ENCODE peak calls at places on chromosome 15, in eight cellular contexts. N is Right ventricle myocardium inferior; M is NCI-H2081; Y is brain microvascular endothelial cell; O is SK-MEL-5; T is amygdala; I is stimulated activated CD8-positive, alpha-beta memory T cell treated with anti-CD3 and anti-CD28 coated beads, Interleukin-15, amount 100 ng/mL, for 1 hour; S is MV-4-11. H is an unnamed sample.

GRCh38 chr15:54307926-54308325 is 329.7 kb downstream of the UNC13C start:
- DNase-seq in N (no peak), M (no peak), Y (no peak), O (no peak), T (no peak), I (no peak), S (no peak), H (no peak)

GRCh38 chr15:70088887-70089691 is 8.6 kb downstream of the TLE3 start:
- DNase-seq in N (peak), M (no peak), Y (no peak), O (no peak), T (peak), I (no peak), S (no peak), H (no peak)

GRCh38 chr15:88467935-88468528 is 524 bp downstream of the MRPS11 start:
- DNase-seq in N (no peak), M (no peak), Y (no peak), O (peak), T (no peak), I (no peak), S (peak), H (no peak)

GRCh38 chr15:71290002-71290401 is 174.7 kb downstream of the THSD4 start:
- DNase-seq in N (no peak), M (no peak), Y (no peak), O (no peak), T (no peak), I (no peak), S (no peak), H (no peak)

GRCh38 chr15:49715213-49715612 is 94.4 kb downstream of the DTWD1 start:
- DNase-seq in N (no peak), M (no peak), Y (no peak), O (no peak), T (no peak), I (no peak), S (peak), H (no peak)

GRCh38 chr15:71635735-71636134 is 174.6 kb upstream of the NR2E3 start:
- DNase-seq in N (no peak), M (no peak), Y (no peak), O (no peak), T (no peak), I (no peak), S (no peak), H (no peak)

GRCh38 chr15:25181290-25182097 is 226.7 kb downstream of the SNRPN start:
- DNase-seq in N (peak), M (no peak), Y (no peak), O (no peak), T (no peak), I (no peak), S (no peak), H (no peak)

GRCh38 chr15:63054281-63054683 is 11.7 kb downstream of the TPM1 start:
- DNase-seq in N (no peak), M (no peak), Y (no peak), O (no peak), T (no peak), I (no peak), S (no peak), H (no peak)

GRCh38 chr15:70128757-70129140 is 31.0 kb upstream of the TLE3 start:
- DNase-seq in N (no peak), M (no peak), Y (no peak), O (no peak), T (no peak), I (no peak), S (no peak), H (no peak)

GRCh38 chr15:34812369-34812768 is 17.0 kb upstream of the ACTC1 start:
- DNase-seq in N (no peak), M (no peak), Y (peak), O (no peak), T (no peak), I (no peak), S (no peak), H (no peak)

GRCh38 chr15:42012937-42013482 is 7.8 kb downstream of the PLA2G4E start:
- DNase-seq in N (no peak), M (no peak), Y (no peak), O (no peak), T (no peak), I (no peak), S (no peak), H (no peak)